ENCODE peak calls at places on chromosomes 12 and 14, in nine cellular contexts. One of them, this sample, is unnamed.

GRCh38 chr12:59491877-59492276 is 104.0 kb upstream of the SLC16A7 start:
- DNase-seq in Panc1: no peak
- DNase-seq in uterus: no peak
- DNase-seq in heart right ventricle: no peak
- DNase-seq in endothelial cell: no peak
- DNase-seq in AG09319: no peak
- DNase-seq in cardiac fibroblast: no peak
- DNase-seq in breast epithelium: no peak
- DNase-seq in AG09309: no peak
- DNase-seq in this sample: no peak

GRCh38 chr14:23177181-23177580 is 6.3 kb downstream of the SLC7A8 start:
- DNase-seq in endothelial cell: no peak
- DNase-seq in Panc1: no peak
- DNase-seq in AG09309: no peak
- DNase-seq in heart right ventricle: no peak
- DNase-seq in AG09319: no peak
- DNase-seq in uterus: no peak
- DNase-seq in breast epithelium: no peak
- DNase-seq in cardiac fibroblast: no peak
- DNase-seq in this sample: no peak

GRCh38 chr12:106106129-106106566 is 32.6 kb downstream of the NUAK1 start:
- DNase-seq in AG09309: no peak
- DNase-seq in uterus: no peak
- DNase-seq in breast epithelium: no peak
- DNase-seq in Panc1: no peak
- DNase-seq in heart right ventricle: peak; percentile 56
- DNase-seq in AG09319: no peak
- DNase-seq in cardiac fibroblast: no peak
- DNase-seq in endothelial cell: no peak
- DNase-seq in this sample: no peak

GRCh38 chr14:60805881-60806569 is 71.5 kb downstream of the MNAT1 start:
- DNase-seq in AG09319: peak; percentile 39
- DNase-seq in endothelial cell: no peak
- DNase-seq in Panc1: no peak
- DNase-seq in AG09309: peak; percentile 28
- DNase-seq in heart right ventricle: no peak
- DNase-seq in breast epithelium: no peak
- DNase-seq in cardiac fibroblast: peak; percentile 65
- DNase-seq in uterus: no peak
- DNase-seq in this sample: no peak

GRCh38 chr14:84707830-84708229 is 822.1 kb upstream of the FLRT2 start:
- DNase-seq in endothelial cell: no peak
- DNase-seq in uterus: no peak
- DNase-seq in AG09309: no peak
- DNase-seq in Panc1: no peak
- DNase-seq in AG09319: no peak
- DNase-seq in cardiac fibroblast: no peak
- DNase-seq in breast epithelium: no peak
- DNase-seq in heart right ventricle: no peak
- DNase-seq in this sample: peak; percentile 28

GRCh38 chr12:88703790-88704189 is 123.5 kb upstream of the KITLG start:
- DNase-seq in heart right ventricle: no peak
- DNase-seq in endothelial cell: no peak
- DNase-seq in breast epithelium: no peak
- DNase-seq in uterus: no peak
- DNase-seq in AG09309: no peak
- DNase-seq in cardiac fibroblast: peak; percentile 60
- DNase-seq in Panc1: no peak
- DNase-seq in AG09319: no peak
- DNase-seq in this sample: no peak

GRCh38 chr12:131894313-131894860 is at the start of gene ULK1:
- DNase-seq in cardiac fibroblast: peak; percentile 84
- DNase-seq in endothelial cell: peak; percentile 93
- DNase-seq in breast epithelium: peak; percentile 91
- DNase-seq in Panc1: no peak
- DNase-seq in uterus: peak; percentile 94
- DNase-seq in AG09309: no peak
- DNase-seq in AG09319: peak; percentile 67
- DNase-seq in heart right ventricle: peak; percentile 92
- DNase-seq in this sample: peak; percentile 98

GRCh38 chr12:70919597-70920035 is 922 bp downstream of the PTPRR start:
- DNase-seq in endothelial cell: peak; percentile 17
- DNase-seq in breast epithelium: no peak
- DNase-seq in cardiac fibroblast: peak; percentile 29
- DNase-seq in heart right ventricle: no peak
- DNase-seq in AG09319: no peak
- DNase-seq in uterus: no peak
- DNase-seq in AG09309: no peak
- DNase-seq in Panc1: no peak
- DNase-seq in this sample: peak; percentile 76

GRCh38 chr12:52670961-52671360 is 9.2 kb downstream of the KRT1 start:
- DNase-seq in cardiac fibroblast: no peak
- DNase-seq in AG09309: no peak
- DNase-seq in endothelial cell: no peak
- DNase-seq in uterus: no peak
- DNase-seq in heart right ventricle: no peak
- DNase-seq in breast epithelium: no peak
- DNase-seq in Panc1: no peak
- DNase-seq in AG09319: no peak
- DNase-seq in this sample: no peak

GRCh38 chr12:254039-254438 is 8.6 kb downstream of the SLC6A13 start:
- DNase-seq in AG09309: no peak
- DNase-seq in cardiac fibroblast: no peak
- DNase-seq in uterus: no peak
- DNase-seq in heart right ventricle: no peak
- DNase-seq in AG09319: no peak
- DNase-seq in Panc1: no peak
- DNase-seq in breast epithelium: no peak
- DNase-seq in endothelial cell: no peak
- DNase-seq in this sample: peak; percentile 27
- TF ChIP-seq CTCF in AG09309: no peak
- TF ChIP-seq CTCF in cardiac fibroblast: no peak
- TF ChIP-seq CTCF in uterus: no peak
- TF ChIP-seq CTCF in heart right ventricle: no peak
- TF ChIP-seq CTCF in AG09319: no peak
- TF ChIP-seq CTCF in Panc1: no peak
- TF ChIP-seq CTCF in breast epithelium: no peak
- TF ChIP-seq CTCF in endothelial cell: no peak
- TF ChIP-seq CTCF in this sample: no peak

DNA sequence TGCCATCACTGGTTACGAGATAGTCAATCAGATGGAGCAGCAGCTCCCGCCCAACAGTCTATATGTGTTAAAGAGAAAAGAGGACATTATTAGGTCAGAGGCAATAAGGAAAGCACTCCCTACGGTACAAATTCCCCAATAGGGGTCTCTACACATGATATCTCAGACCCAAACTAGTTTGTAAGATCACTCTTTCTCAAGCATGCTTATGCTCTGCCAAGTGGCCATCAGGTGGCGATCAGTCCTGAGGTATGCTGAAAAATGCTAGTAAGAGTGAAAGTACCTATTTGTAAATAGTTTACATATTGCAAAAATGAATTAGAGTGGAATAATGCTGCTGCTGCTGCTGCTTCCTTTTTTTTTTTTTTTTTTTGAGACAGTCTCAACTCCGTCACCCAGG is 61.1 kb downstream of the CPM start:
- DNase-seq in cardiac fibroblast: peak; percentile 62
- DNase-seq in Panc1: no peak
- DNase-seq in uterus: no peak
- DNase-seq in AG09319: no peak
- DNase-seq in breast epithelium: no peak
- DNase-seq in AG09309: no peak
- DNase-seq in heart right ventricle: no peak
- DNase-seq in endothelial cell: peak; percentile 12
- DNase-seq in this sample: peak; percentile 33
- TF ChIP-seq CTCF in cardiac fibroblast: peak; percentile 39
- TF ChIP-seq CTCF in Panc1: peak; percentile 54
- TF ChIP-seq CTCF in uterus: no peak
- TF ChIP-seq CTCF in AG09319: peak; percentile 6
- TF ChIP-seq CTCF in breast epithelium: no peak
- TF ChIP-seq CTCF in AG09309: peak; percentile 48
- TF ChIP-seq CTCF in heart right ventricle: no peak
- TF ChIP-seq CTCF in endothelial cell: no peak
- TF ChIP-seq CTCF in this sample: peak; percentile 46

GRCh38 chr12:57522019-57522886 is at the start of gene MBD6:
- DNase-seq in AG09319: peak; percentile 93
- DNase-seq in breast epithelium: peak; percentile 97
- DNase-seq in Panc1: peak; percentile 80
- DNase-seq in heart right ventricle: peak; percentile 94
- DNase-seq in endothelial cell: peak; percentile 93
- DNase-seq in AG09309: peak; percentile 80
- DNase-seq in cardiac fibroblast: peak; percentile 92
- DNase-seq in uterus: peak; percentile 96
- DNase-seq in this sample: peak; percentile 98

GRCh38 chr12:57522887-57523705 is 472 bp downstream of the MBD6 start:
- DNase-seq in AG09319: no peak
- DNase-seq in heart right ventricle: peak; percentile 77
- DNase-seq in breast epithelium: peak; percentile 43
- DNase-seq in uterus: peak; percentile 66
- DNase-seq in endothelial cell: peak; percentile 49
- DNase-seq in cardiac fibroblast: peak; percentile 44
- DNase-seq in AG09309: no peak
- DNase-seq in Panc1: no peak
- DNase-seq in this sample: no peak

GRCh38 chr12:57519758-57520007 is 631 bp downstream of the DDIT3 start:
- DNase-seq in cardiac fibroblast: no peak
- DNase-seq in heart right ventricle: peak; percentile 61
- DNase-seq in AG09319: no peak
- DNase-seq in uterus: peak; percentile 52
- DNase-seq in Panc1: no peak
- DNase-seq in AG09309: no peak
- DNase-seq in breast epithelium: peak; percentile 43
- DNase-seq in endothelial cell: no peak
- DNase-seq in this sample: peak; percentile 76

GRCh38 chr12:57520008-57520726 is at the start of gene DDIT3:
- DNase-seq in heart right ventricle: peak; percentile 99
- DNase-seq in AG09309: peak; percentile 92
- DNase-seq in endothelial cell: peak; percentile 99
- DNase-seq in uterus: peak; percentile 99
- DNase-seq in Panc1: peak; percentile 95
- DNase-seq in breast epithelium: peak; percentile 100
- DNase-seq in AG09319: peak; percentile 99
- DNase-seq in cardiac fibroblast: peak; percentile 99
- DNase-seq in this sample: peak; percentile 59

DNA sequence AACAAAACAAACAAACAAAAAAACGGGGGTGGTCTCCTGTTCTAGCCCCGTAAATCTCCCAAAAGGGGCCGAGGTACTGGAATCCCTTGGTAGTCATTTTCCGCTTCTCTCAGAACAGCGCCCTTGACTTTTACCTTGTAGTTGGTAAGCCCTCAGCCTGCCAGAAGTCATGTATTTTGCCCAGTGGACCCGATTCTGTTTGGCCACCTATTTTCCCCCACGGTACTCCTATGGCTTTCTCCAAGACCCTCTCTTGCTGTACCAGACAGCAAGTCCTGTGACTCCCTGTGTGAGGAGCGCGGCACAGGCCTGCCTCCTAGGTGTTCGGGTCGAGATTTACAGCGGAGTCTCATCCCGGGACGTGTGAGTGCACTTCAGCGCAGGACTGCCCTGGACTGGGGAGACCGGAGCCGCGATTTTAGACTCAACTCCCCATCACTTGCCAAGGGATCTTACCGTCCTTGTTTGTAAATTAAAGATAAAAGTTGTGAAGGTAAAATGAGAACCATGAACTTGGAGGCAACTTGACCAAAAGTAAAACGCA is 1.1 kb upstream of the MBD6 start:
- DNase-seq in cardiac fibroblast: no peak
- DNase-seq in uterus: peak; percentile 53
- DNase-seq in AG09309: no peak
- DNase-seq in endothelial cell: peak; percentile 55
- DNase-seq in Panc1: peak; percentile 30
- DNase-seq in breast epithelium: peak; percentile 70
- DNase-seq in AG09319: no peak
- DNase-seq in heart right ventricle: peak; percentile 47
- DNase-seq in this sample: peak; percentile 78
- TF ChIP-seq CTCF in cardiac fibroblast: no peak
- TF ChIP-seq CTCF in uterus: no peak
- TF ChIP-seq CTCF in AG09309: no peak
- TF ChIP-seq CTCF in endothelial cell: no peak
- TF ChIP-seq CTCF in Panc1: no peak
- TF ChIP-seq CTCF in breast epithelium: no peak
- TF ChIP-seq CTCF in AG09319: no peak
- TF ChIP-seq CTCF in heart right ventricle: no peak
- TF ChIP-seq CTCF in this sample: peak; percentile 4

GRCh38 chr12:98595152-98595988 is 1.9 kb downstream of the SLC25A3 start:
- DNase-seq in endothelial cell: no peak
- DNase-seq in breast epithelium: no peak
- DNase-seq in heart right ventricle: no peak
- DNase-seq in Panc1: no peak
- DNase-seq in cardiac fibroblast: peak; percentile 79
- DNase-seq in uterus: no peak
- DNase-seq in AG09309: peak; percentile 43
- DNase-seq in AG09319: no peak
- DNase-seq in this sample: no peak

GRCh38 chr12:98594050-98594853 is 766 bp downstream of the SLC25A3 start:
- DNase-seq in AG09319: no peak
- DNase-seq in uterus: no peak
- DNase-seq in endothelial cell: peak; percentile 24
- DNase-seq in heart right ventricle: peak; percentile 44
- DNase-seq in breast epithelium: no peak
- DNase-seq in cardiac fibroblast: peak; percentile 24
- DNase-seq in Panc1: no peak
- DNase-seq in AG09309: no peak
- DNase-seq in this sample: peak; percentile 56

GRCh38 chr12:98592825-98593322 is 612 bp upstream of the SLC25A3 start:
- DNase-seq in cardiac fibroblast: no peak
- DNase-seq in AG09319: no peak
- DNase-seq in Panc1: no peak
- DNase-seq in uterus: no peak
- DNase-seq in AG09309: no peak
- DNase-seq in endothelial cell: no peak
- DNase-seq in breast epithelium: no peak
- DNase-seq in heart right ventricle: no peak
- DNase-seq in this sample: no peak

GRCh38 chr12:98591209-98591608 is 2.3 kb upstream of the SLC25A3 start:
- DNase-seq in endothelial cell: no peak
- DNase-seq in uterus: no peak
- DNase-seq in Panc1: no peak
- DNase-seq in AG09309: no peak
- DNase-seq in AG09319: no peak
- DNase-seq in breast epithelium: no peak
- DNase-seq in cardiac fibroblast: no peak
- DNase-seq in heart right ventricle: no peak
- DNase-seq in this sample: no peak

DNA sequence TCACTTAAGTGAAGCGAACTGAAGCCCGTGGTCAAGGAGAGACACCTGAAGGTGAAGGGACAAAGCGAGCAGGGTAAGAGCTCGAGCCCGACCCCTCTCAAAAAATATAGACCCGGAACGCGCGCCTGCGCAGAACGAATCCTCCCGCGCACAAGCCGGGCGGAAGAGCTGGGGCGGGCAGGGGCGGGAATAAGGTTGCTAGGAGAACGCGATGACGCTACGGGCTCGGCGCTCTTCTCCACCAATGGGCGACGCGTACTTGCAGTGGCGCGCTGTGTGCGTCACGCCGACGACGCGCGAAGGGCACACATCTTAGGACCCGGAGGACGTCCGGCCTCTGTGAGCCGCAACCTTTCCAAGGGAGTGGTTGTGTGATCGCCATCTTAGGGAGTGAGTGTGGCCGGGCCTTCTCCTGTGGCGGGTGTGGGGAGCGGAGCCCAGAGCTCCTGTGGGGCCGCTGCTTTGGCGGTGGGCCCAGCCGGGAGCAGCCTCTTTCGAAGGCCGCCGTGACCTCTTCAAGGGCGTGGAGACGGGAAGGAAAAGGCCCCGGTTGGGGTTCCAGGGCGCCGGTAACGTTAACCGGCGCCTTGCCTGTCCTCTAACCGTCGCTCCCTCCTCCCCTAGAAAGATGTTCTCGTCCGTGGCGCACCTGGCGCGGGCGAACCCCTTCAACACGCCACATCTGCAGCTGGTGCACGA is at the start of gene SLC25A3:
- DNase-seq in breast epithelium: peak; percentile 96
- DNase-seq in AG09319: peak; percentile 97
- DNase-seq in AG09309: peak; percentile 94
- DNase-seq in uterus: peak; percentile 97
- DNase-seq in heart right ventricle: peak; percentile 97
- DNase-seq in Panc1: peak; percentile 81
- DNase-seq in cardiac fibroblast: peak; percentile 99
- DNase-seq in endothelial cell: peak; percentile 93
- DNase-seq in this sample: peak; percentile 99
- TF ChIP-seq CTCF in breast epithelium: no peak
- TF ChIP-seq CTCF in AG09319: no peak
- TF ChIP-seq CTCF in AG09309: no peak
- TF ChIP-seq CTCF in uterus: no peak
- TF ChIP-seq CTCF in heart right ventricle: no peak
- TF ChIP-seq CTCF in Panc1: no peak
- TF ChIP-seq CTCF in cardiac fibroblast: no peak
- TF ChIP-seq CTCF in endothelial cell: no peak
- TF ChIP-seq CTCF in this sample: no peak